ENCODE peak calls at places on chromosomes 12 and 14, in six cellular contexts. V, W, R, L, B and N are unnamed samples. For H3K4me1, the result is how much of the 10 kb centered on the place peaks cover.

GRCh38 chr14:93246534-93246933 is 39.5 kb downstream of the UBR7 start:
- DNase-seq in W (no peak), L (no peak), V (no peak), B (no peak), R (peak), N (no peak)

GRCh38 chr12:45615268-45615667 is 114.2 kb upstream of the ARID2 start:
- DNase-seq in B (no peak), W (no peak), L (no peak), R (peak), V (no peak), N (no peak)

GRCh38 chr12:53046655-53047220 is 3.1 kb upstream of the TNS2 start:
- DNase-seq in B (peak), R (peak), W (no peak), V (peak), L (peak), N (peak)

GRCh38 chr12:51188359-51189051 is 15.6 kb upstream of the TFCP2 start:
- DNase-seq in L (no peak), R (no peak), W (no peak), V (no peak), B (no peak), N (no peak)

GRCh38 chr14:34460295-34460694 is 1.7 kb downstream of the SPTSSA start:
- DNase-seq in B (no peak), R (no peak), L (no peak), W (no peak), V (no peak), N (no peak)

GRCh38 chr12:2614341-2614740 is 180.4 kb upstream of the FKBP4 start:
- DNase-seq in V (no peak), B (no peak), R (peak), W (no peak), L (peak), N (no peak)

GRCh38 chr14:64234877-64235651 is 59.1 kb downstream of the ESR2 start:
- DNase-seq in W (no peak), R (no peak), B (no peak), L (no peak), V (no peak), N (no peak)

GRCh38 chr12:101414533-101415119 is 7.1 kb upstream of the ARL1 start:
- DNase-seq in R (peak), W (no peak), V (no peak), B (peak), L (no peak), N (no peak)

GRCh38 chr12:16352481-16352880 is 5.0 kb downstream of the MGST1 start:
- DNase-seq in W (no peak), L (no peak), R (peak), B (peak), V (no peak), N (no peak)

GRCh38 chr12:102959391-102959790 is 1.9 kb downstream of the ASCL1 start:
- DNase-seq in L (no peak), W (no peak), R (no peak), B (no peak), V (no peak), N (no peak)

GRCh38 chr14:36507847-36508417 is 12.1 kb downstream of the NKX2-1 start:
- DNase-seq in L (no peak), V (no peak), W (no peak), B (no peak), R (no peak), N (no peak)

GRCh38 chr14:29668201-29668600 is 259.4 kb downstream of the PRKD1 start:
- DNase-seq in R (no peak), B (no peak), L (no peak), V (no peak), W (no peak), N (no peak)

GRCh38 chr12:11762723-11763326 is 113.4 kb downstream of the ETV6 start:
- DNase-seq in V (no peak), W (no peak), B (no peak), L (no peak), R (peak), N (no peak)

GRCh38 chr12:124727244-124727673 is 136.4 kb downstream of the SCARB1 start:
- DNase-seq in R (peak), B (no peak), W (no peak), L (peak), V (peak), N (peak)

GRCh38 chr12:40907115-40907521 is 214.9 kb downstream of the CNTN1 start:
- DNase-seq in V (no peak), W (no peak), B (no peak), L (no peak), R (peak), N (no peak)

GRCh38 chr12:92312463-92312970 is 166.9 kb upstream of the BTG1 start:
- DNase-seq in W (no peak), B (no peak), L (no peak), V (no peak), R (peak), N (no peak)

GRCh38 chr12:28369483-28369882 is 179.2 kb downstream of the CCDC91 start:
- DNase-seq in W (no peak), B (no peak), V (no peak), R (no peak), L (no peak), N (no peak)

GRCh38 chr14:33691907-33692306 is 259.0 kb downstream of the EGLN3 start:
- DNase-seq in B (no peak), V (no peak), W (no peak), L (no peak), R (no peak), N (no peak)

DNA sequence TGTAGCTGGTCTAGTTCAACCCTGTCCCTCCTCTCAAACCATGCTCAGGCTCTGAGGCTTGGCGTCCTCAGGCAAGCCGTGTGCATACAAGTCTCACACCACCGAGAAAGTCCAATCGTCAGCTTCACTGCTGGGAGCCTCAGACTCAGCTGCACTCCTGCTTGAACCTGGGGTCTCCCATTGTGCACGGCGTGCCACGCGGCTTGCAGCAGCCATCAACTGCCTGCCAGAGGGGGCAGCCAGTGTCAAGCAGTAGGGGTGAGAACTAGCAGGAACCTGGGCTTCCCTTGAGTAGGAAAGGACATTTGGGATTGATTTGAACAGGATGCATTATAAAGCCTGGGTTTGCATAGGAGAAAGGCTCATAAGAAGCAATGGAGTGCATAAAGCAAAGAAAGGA is 1064.5 kb downstream of the BCL11B start:
- DNase-seq in L (no peak), R (no peak), B (no peak), W (no peak), V (no peak), N (no peak)
- H3K4me1 ChIP-seq in L (under half), R (under half), B (under half), W (under half), V (under half), N (under half)

DNA sequence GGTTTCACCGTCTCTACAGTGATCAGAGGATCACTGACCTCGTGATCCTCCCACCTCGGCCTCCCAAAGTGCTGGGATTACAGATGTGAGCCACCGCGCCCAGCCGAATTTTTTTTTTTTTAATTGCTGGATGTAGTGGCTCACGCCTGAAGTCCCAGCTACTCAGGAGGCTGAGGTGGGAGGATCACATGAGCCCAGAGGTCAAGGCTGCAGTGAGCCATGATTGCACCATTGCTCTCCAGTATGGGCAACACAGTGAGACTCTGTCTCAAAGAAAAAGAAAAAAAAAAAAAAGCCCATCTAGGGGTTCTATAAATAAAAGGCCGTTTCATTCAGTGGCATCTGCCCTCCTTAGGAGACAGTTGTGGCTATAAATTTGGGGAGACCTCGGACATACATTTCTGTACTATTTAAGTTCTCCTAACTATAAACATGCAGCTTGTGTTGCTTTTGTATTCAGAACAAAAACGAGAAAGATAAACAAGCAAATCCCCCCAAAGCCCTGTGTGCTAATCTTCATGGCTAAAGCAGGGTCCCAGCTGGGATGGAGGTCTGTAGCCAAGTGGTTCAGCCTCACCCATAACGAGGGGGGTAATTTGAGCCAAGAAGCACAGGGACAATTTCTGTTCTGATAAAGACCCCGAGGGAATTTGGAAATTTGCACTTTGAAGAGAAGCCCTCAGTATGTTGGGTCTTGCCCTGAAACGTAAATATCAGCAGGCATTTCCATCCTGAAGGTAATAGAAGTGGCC is 35.0 kb upstream of the BCL7A start:
- DNase-seq in V (no peak), L (no peak), B (no peak), R (no peak), W (no peak), N (no peak)
- H3K4me1 ChIP-seq in V (under half), L (under half), B (under half), R (under half), W (under half), N (under half)

GRCh38 chr14:61526405-61527312 is 168.7 kb upstream of the HIF1A start:
- DNase-seq in B (peak), W (no peak), R (peak), V (peak), L (no peak), N (peak)
- H3K4me1 ChIP-seq in B (under half), W (under half), R (half or more), V (under half), L (under half), N (half or more)

GRCh38 chr14:74654931-74655330 is 42.9 kb upstream of the LTBP2 start:
- DNase-seq in B (peak), R (no peak), L (no peak), W (no peak), V (no peak), N (no peak)
- H3K4me1 ChIP-seq in B (under half), R (half or more), L (under half), W (under half), V (under half), N (under half)

GRCh38 chr12:46792925-46793324 is 32.9 kb downstream of the SLC38A4 start:
- DNase-seq in W (no peak), V (no peak), L (no peak), R (no peak), B (no peak), N (no peak)
- H3K4me1 ChIP-seq in W (under half), V (under half), L (under half), R (under half), B (under half), N (under half)

GRCh38 chr12:39839072-39839471 is 219.5 kb upstream of the ABCD2 start:
- DNase-seq in W (no peak), R (no peak), B (no peak), L (no peak), V (no peak), N (no peak)
- H3K4me1 ChIP-seq in W (under half), R (under half), B (under half), L (under half), V (under half), N (under half)

GRCh38 chr14:95519699-95520098 is 3.2 kb upstream of the SYNE3 start:
- DNase-seq in W (peak), R (peak), L (peak), B (no peak), V (peak), N (peak)

GRCh38 chr14:95515523-95516517 is 630 bp downstream of the SYNE3 start:
- DNase-seq in R (peak), L (peak), V (peak), W (peak), B (peak), N (peak)

GRCh38 chr14:95520346-95520745 is 3.9 kb upstream of the SYNE3 start:
- DNase-seq in B (no peak), R (no peak), V (no peak), L (peak), W (no peak), N (no peak)

GRCh38 chr14:95516554-95517209 is at the start of gene SYNE3:
- DNase-seq in W (peak), L (peak), V (peak), B (peak), R (peak), N (peak)

DNA sequence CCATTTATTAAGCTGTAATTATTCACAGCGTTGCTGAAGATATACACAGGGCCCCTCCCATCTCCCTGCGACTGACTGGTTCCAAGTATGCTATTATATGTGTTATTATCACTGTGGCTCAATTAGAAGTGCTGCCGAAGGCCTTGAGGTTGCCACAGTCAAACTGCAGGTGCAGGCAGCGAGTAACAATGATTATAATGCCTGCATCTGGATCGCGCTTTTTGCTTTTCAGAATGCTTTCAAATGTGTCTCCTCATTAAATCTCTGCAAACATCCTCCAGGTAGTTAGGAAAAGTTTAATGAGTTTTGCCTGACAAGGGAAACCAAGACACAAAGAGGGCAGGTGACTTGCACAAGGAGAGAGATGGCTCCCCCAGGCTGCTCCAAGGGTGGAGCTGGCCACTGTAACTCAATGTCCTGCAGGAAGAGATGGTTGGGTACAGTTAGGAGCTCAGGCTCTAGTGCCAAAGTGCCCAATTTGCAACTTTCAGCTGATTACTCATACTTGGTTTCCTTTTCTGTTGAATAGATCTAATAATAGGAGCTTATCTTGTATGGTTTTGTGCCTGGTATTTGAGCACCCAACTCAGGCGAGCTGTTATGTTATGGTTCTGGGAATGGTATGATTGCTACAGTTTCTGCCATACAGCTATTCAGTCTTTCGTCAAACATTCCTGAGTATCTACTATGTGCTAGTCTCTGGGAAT is 1.7 kb upstream of the SYNE3 start:
- DNase-seq in R (peak), W (no peak), B (no peak), L (peak), V (no peak), N (no peak)
- H3K4me1 ChIP-seq in R (under half), W (half or more), B (under half), L (under half), V (under half), N (half or more)

DNA sequence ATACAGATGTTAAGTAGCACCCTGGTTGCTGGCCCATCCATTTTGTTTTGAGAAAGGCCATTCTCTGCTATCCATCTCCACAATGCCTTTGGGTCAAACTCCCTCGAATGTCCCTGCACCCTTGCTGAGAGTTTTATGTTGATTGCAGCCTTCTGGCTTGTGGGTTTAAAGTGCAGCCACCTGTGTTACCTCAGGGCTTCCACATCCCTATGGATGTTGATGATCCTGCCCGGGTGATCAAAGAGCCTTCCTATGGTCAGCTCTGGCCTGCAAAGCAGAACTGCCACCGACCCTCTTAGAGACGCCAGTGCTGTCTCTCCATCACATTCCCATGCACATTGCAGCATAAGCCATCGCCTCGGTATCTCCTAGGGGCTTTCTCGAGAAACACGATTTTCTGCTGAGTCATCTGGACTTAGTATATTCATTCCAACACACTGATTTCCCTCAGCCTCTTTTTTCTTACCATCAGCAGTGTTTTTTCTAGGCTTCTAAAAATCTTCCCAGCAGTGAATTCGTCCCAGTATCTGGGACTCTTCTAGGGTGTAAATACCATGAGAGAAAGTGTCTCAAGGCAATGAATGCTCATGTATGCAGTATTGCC is 585.7 kb upstream of the TMEM132C start:
- DNase-seq in V (no peak), L (no peak), R (no peak), W (no peak), B (no peak), N (no peak)
- H3K4me1 ChIP-seq in V (under half), L (under half), R (under half), W (under half), B (under half), N (under half)

GRCh38 chr14:68403794-68404522 is 388.9 kb downstream of the ZFP36L1 start:
- DNase-seq in V (no peak), R (peak), B (no peak), L (no peak), W (no peak), N (no peak)
- H3K4me1 ChIP-seq in V (under half), R (half or more), B (half or more), L (under half), W (under half), N (half or more)